ENCODE peak calls at places on chromosomes 12 and 14, in five cellular contexts. One of them, this sample, is unnamed.

GRCh38 chr12:24997970-24998582 is 49.2 kb upstream of the BCAT1 start:
- DNase-seq in GM12892: no peak
- DNase-seq in sigmoid colon: no peak
- DNase-seq in IMR-90: peak
- DNase-seq in transverse colon: no peak
- DNase-seq in this sample: no peak

GRCh38 chr12:108457006-108457733 is 57.9 kb upstream of the FICD start:
- DNase-seq in GM12892: peak
- DNase-seq in sigmoid colon: no peak
- DNase-seq in transverse colon: no peak
- DNase-seq in IMR-90: peak
- DNase-seq in this sample: peak

GRCh38 chr12:19430988-19431387 is 8.3 kb upstream of the AEBP2 start:
- DNase-seq in transverse colon: no peak
- DNase-seq in IMR-90: no peak
- DNase-seq in sigmoid colon: no peak
- DNase-seq in GM12892: no peak
- DNase-seq in this sample: no peak

GRCh38 chr12:94145231-94145979 is 3.0 kb upstream of the PLXNC1 start:
- DNase-seq in sigmoid colon: no peak
- DNase-seq in transverse colon: no peak
- DNase-seq in GM12892: no peak
- DNase-seq in IMR-90: peak
- DNase-seq in this sample: no peak

GRCh38 chr14:33592298-33592697 is 358.6 kb downstream of the EGLN3 start:
- DNase-seq in transverse colon: no peak
- DNase-seq in sigmoid colon: no peak
- DNase-seq in GM12892: no peak
- DNase-seq in IMR-90: no peak
- DNase-seq in this sample: no peak

GRCh38 chr12:113469893-113470743 is 1.6 kb downstream of the LHX5 start:
- DNase-seq in transverse colon: no peak
- DNase-seq in GM12892: no peak
- DNase-seq in sigmoid colon: no peak
- DNase-seq in IMR-90: no peak
- DNase-seq in this sample: no peak

GRCh38 chr12:3335078-3335487 is 155.9 kb upstream of the PRMT8 start:
- DNase-seq in GM12892: no peak
- DNase-seq in transverse colon: no peak
- DNase-seq in sigmoid colon: no peak
- DNase-seq in IMR-90: no peak
- DNase-seq in this sample: no peak

GRCh38 chr14:99185436-99186068 is 86.4 kb downstream of the BCL11B start:
- DNase-seq in GM12892: no peak
- DNase-seq in IMR-90: no peak
- DNase-seq in sigmoid colon: peak
- DNase-seq in transverse colon: no peak
- DNase-seq in this sample: no peak

GRCh38 chr14:85308531-85309300 is 221.2 kb upstream of the FLRT2 start:
- DNase-seq in IMR-90: no peak
- DNase-seq in GM12892: no peak
- DNase-seq in sigmoid colon: no peak
- DNase-seq in transverse colon: no peak
- DNase-seq in this sample: no peak

GRCh38 chr14:61545716-61546455 is 149.4 kb upstream of the HIF1A start:
- DNase-seq in transverse colon: no peak
- DNase-seq in IMR-90: no peak
- DNase-seq in sigmoid colon: no peak
- DNase-seq in GM12892: no peak
- DNase-seq in this sample: no peak

GRCh38 chr14:46034305-46034704 is 617.3 kb downstream of the RPL10L start:
- DNase-seq in GM12892: no peak
- DNase-seq in sigmoid colon: no peak
- DNase-seq in IMR-90: no peak
- DNase-seq in transverse colon: no peak
- DNase-seq in this sample: no peak

GRCh38 chr14:52835122-52835903 is 43.9 kb upstream of the GNPNAT1 start:
- DNase-seq in IMR-90: peak
- DNase-seq in sigmoid colon: no peak
- DNase-seq in transverse colon: no peak
- DNase-seq in GM12892: no peak
- DNase-seq in this sample: peak

GRCh38 chr12:104684884-104685283 is 228.1 kb downstream of the CHST11 start:
- DNase-seq in transverse colon: no peak
- DNase-seq in sigmoid colon: no peak
- DNase-seq in GM12892: no peak
- DNase-seq in IMR-90: peak
- DNase-seq in this sample: no peak

GRCh38 chr12:54082402-54082892 is 28.8 kb downstream of the HOXC4 start:
- DNase-seq in transverse colon: peak
- DNase-seq in GM12892: no peak
- DNase-seq in IMR-90: no peak
- DNase-seq in sigmoid colon: peak
- DNase-seq in this sample: no peak

GRCh38 chr12:132333766-132334165 is 4.4 kb upstream of the GALNT9 start:
- DNase-seq in transverse colon: no peak
- DNase-seq in IMR-90: no peak
- DNase-seq in GM12892: no peak
- DNase-seq in sigmoid colon: no peak
- DNase-seq in this sample: no peak

GRCh38 chr14:69327507-69327906 is 67.5 kb downstream of the GALNT16 start:
- DNase-seq in sigmoid colon: peak
- DNase-seq in transverse colon: peak
- DNase-seq in GM12892: no peak
- DNase-seq in IMR-90: no peak
- DNase-seq in this sample: no peak

GRCh38 chr12:128543493-128543892 is 276.5 kb downstream of the TMEM132C start:
- DNase-seq in transverse colon: no peak
- DNase-seq in IMR-90: no peak
- DNase-seq in sigmoid colon: no peak
- DNase-seq in GM12892: no peak
- DNase-seq in this sample: no peak

GRCh38 chr12:103548622-103549601 is 38.2 kb upstream of the STAB2 start:
- DNase-seq in GM12892: no peak
- DNase-seq in sigmoid colon: peak
- DNase-seq in transverse colon: peak
- DNase-seq in IMR-90: peak
- DNase-seq in this sample: peak

GRCh38 chr12:31749024-31749704 is 20.3 kb upstream of the AMN1 start:
- DNase-seq in transverse colon: peak
- DNase-seq in IMR-90: peak
- DNase-seq in sigmoid colon: no peak
- DNase-seq in GM12892: peak
- DNase-seq in this sample: peak

GRCh38 chr12:75390899-75391538 is at the start of gene GLIPR1L2:
- DNase-seq in sigmoid colon: peak
- DNase-seq in IMR-90: peak
- DNase-seq in transverse colon: peak
- DNase-seq in GM12892: peak
- DNase-seq in this sample: peak

GRCh38 chr12:75389706-75390105 is 1.2 kb upstream of the GLIPR1L2 start:
- DNase-seq in GM12892: no peak
- DNase-seq in IMR-90: no peak
- DNase-seq in transverse colon: no peak
- DNase-seq in sigmoid colon: no peak
- DNase-seq in this sample: no peak

GRCh38 chr12:75389061-75389460 is 1.8 kb upstream of the GLIPR1L2 start:
- DNase-seq in IMR-90: peak
- DNase-seq in transverse colon: no peak
- DNase-seq in GM12892: no peak
- DNase-seq in sigmoid colon: no peak
- DNase-seq in this sample: peak

DNA sequence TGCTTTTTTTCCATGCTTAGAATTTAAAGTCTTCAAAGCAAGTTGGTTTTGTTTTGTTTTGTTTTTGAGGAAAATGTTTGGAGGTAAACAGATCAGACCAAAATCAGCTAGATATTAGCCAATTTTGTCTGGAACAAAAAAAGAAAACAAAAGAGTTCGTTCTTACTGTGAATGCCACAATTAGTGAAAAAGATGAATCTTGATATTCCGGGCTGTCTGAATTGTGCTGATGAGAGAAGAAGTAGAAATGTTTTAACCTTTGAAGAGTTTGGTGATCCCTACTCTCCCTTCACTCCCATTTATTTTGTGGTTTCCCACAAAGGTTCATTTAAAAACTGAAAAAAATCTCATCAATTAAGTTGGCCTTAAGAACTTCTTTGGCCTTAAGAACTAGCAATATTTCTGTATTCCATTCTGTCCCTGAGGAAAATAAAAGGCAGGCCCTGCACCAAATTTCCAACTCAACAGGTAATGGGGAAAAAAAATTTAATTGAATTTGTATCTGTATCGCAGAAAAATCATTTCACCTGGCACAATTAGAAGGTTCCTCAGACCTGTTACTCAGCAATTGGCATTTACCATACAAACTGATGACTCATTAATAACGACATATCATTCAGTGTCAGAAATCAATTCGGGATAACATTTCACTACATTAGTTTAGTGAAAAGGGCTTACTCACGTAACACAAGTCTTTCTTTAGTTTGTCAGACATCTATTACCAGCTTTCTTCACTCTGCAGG is 562 bp upstream of the GLIPR1L2 start:
- DNase-seq in IMR-90: no peak
- DNase-seq in sigmoid colon: no peak
- DNase-seq in transverse colon: no peak
- DNase-seq in GM12892: no peak
- DNase-seq in this sample: no peak
- TF ChIP-seq POLR2A in IMR-90: no peak
- TF ChIP-seq POLR2A in sigmoid colon: no peak
- TF ChIP-seq POLR2A in transverse colon: no peak
- TF ChIP-seq POLR2A in GM12892: no peak
- TF ChIP-seq POLR2A in this sample: no peak

DNA sequence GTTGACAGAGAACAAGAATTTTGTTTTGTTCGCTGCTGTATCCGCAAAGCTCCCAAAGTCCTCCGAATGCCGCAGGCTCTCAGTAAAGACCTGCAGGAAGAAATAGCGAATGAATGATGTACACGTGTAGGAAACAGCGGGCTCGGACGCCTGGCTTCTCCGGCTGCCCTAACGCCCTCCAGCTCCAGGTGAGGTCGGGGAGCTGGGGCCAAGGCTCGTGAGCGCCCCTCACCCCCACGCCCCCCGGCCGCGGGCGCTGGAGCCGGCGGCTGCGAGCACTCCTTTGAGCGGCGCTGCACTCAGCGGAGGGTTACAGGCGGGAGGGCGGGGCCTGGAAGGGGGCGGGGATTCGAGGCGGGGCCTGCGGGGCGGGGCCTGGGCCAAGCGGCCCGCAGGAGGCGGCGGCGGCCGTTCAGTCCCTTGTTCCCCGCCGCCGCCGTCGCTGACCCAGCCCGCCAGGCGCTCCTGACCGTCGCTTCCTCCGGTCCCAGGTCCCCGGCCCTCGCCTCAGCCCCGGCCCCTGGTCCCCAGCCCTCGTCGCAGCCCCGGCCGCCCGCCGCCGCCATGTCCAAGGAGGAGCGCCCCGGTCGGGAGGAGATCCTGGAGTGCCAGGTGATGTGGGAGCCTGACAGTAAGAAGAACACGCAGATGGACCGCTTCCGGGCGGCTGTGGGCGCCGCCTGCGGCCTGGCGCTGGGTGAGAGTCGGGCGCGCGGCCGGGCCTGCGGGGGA is at the start of gene AACS:
- DNase-seq in GM12892: peak
- DNase-seq in transverse colon: peak
- DNase-seq in IMR-90: peak
- DNase-seq in sigmoid colon: peak
- DNase-seq in this sample: peak
- TF ChIP-seq POLR2A in GM12892: peak
- TF ChIP-seq POLR2A in transverse colon: peak
- TF ChIP-seq POLR2A in IMR-90: peak
- TF ChIP-seq POLR2A in sigmoid colon: no peak
- TF ChIP-seq POLR2A in this sample: peak

DNA sequence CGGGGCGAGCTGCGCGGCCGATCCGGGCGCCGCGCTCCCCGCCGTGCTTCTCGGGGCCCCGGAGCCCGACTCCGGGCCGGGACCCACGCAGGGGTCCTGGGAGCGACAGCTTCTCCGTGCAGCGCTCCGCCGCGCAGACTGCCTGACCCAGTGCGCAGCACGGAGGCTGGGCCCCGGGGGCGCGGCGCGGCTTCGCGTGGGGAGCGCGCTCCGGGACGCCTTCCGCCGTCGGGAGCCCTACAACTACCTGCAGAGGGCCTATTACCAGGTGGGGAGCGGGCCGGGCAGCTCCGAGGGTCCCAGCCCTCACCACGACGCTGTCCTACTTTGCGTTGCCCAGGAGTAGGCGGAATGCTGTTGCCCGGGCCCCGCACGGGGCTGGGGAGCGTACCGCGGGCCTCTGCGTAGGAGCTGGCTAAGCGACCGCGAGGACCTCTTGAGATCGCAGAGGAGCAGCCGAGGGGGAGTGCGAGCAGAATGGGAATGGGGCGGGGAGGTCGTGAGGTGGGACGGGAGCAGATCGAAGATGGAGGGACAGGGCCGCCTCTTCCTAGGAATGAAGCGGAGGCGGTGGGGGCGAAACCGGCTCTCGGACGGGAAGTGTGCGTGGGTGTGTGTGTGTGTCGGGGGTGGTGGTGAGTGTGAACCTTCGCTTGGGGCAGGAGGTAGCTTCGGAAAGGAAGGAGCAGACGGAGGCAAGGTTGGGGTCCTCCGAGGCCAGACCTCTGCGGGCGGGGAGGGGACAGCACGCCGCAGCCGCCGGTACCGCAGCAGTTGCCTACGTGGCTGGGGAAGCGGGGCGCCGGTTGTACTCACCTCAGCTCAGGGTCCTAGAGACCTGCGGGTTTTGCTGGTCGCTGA is 694 bp downstream of the P3H3 start:
- DNase-seq in transverse colon: peak
- DNase-seq in sigmoid colon: peak
- DNase-seq in IMR-90: peak
- DNase-seq in GM12892: no peak
- DNase-seq in this sample: peak
- TF ChIP-seq POLR2A in transverse colon: peak
- TF ChIP-seq POLR2A in sigmoid colon: no peak
- TF ChIP-seq POLR2A in IMR-90: no peak
- TF ChIP-seq POLR2A in GM12892: no peak
- TF ChIP-seq POLR2A in this sample: peak

DNA sequence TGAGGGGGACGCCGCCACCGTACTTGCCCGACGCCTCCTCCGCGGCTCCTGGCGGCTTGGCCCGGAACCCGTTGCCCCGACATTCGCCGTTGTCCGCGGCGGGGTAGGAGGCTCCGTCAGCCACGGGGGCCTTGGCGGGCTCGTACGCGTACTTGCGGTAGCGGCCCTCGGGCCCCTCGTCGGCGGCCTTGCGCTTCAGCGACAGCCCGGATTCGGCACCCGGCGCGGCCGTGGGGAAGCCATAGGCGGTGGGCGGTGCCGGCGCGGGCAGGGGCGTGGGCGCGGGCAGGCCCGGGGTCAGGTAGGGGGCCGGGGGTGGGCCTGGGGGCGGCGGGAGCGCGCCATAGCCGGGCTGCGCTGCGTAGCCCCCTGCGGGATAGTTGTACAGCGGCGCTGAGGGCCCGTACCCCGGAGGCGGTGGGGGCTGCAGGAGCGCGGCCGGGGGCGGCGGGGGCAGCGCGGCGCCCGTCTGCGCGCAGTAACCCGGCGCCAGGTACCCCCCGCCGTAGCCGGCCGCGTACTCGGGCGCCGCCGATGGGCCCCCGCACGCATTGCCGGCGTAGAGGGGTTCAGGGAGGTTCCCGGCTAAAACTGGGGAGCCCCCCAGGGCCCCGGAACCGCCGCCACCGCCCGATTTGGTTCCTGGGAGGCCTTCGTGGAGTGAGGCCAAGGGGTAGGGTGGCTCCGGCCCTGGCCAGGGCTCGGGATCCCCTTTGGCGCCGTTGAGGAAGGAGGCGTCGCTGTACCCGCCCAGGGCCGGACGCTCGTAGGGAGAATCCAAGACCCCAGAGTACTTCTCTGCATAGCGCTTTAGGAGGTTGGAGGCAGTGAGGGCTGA is 26.9 kb downstream of the FIGNL2 start:
- DNase-seq in IMR-90: no peak
- DNase-seq in GM12892: no peak
- DNase-seq in transverse colon: no peak
- DNase-seq in sigmoid colon: no peak
- DNase-seq in this sample: no peak
- TF ChIP-seq POLR2A in IMR-90: no peak
- TF ChIP-seq POLR2A in GM12892: no peak
- TF ChIP-seq POLR2A in transverse colon: no peak
- TF ChIP-seq POLR2A in sigmoid colon: no peak
- TF ChIP-seq POLR2A in this sample: no peak